ENCODE peak calls at places on chromosomes 13 and 19, in five cellular contexts. R, G, J, M and V are unnamed samples.
A peak's percentile ranks its signal among the peaks of the same experiment; 100 is the strongest.

GRCh38 chr13:106331116-106331515 is 204.3 kb downstream of the EFNB2 start:
- DNase-seq in M (no peak), R (no peak), G (no peak), J (no peak), V (no peak)

GRCh38 chr19:10122066-10122465 is 2.4 kb upstream of the EIF3G start:
- DNase-seq in G (no peak), R (no peak), M (peak; percentile 49), J (no peak), V (peak; percentile 73)

GRCh38 chr19:41700381-41701195 is 7.8 kb upstream of the CEACAM5 start:
- DNase-seq in J (no peak), R (peak; percentile 38), M (no peak), G (no peak), V (no peak)

GRCh38 chr13:76621726-76622125 is 264.5 kb downstream of the KCTD12 start:
- DNase-seq in M (no peak), J (no peak), G (no peak), R (no peak), V (peak; percentile 31)

GRCh38 chr13:23020246-23020843 is 160.4 kb upstream of the SGCG start:
- DNase-seq in M (peak; percentile 61), G (peak; percentile 61), R (peak; percentile 56), J (peak; percentile 72), V (peak; percentile 69)

GRCh38 chr13:86653009-86653408 is 853.8 kb upstream of the SLITRK6 start:
- DNase-seq in R (no peak), G (no peak), J (no peak), M (no peak), V (no peak)

GRCh38 chr13:113123226-113124150 is 889 bp downstream of the F10 start:
- DNase-seq in J (no peak), R (no peak), G (no peak), M (no peak), V (no peak)

GRCh38 chr13:110250258-110250891 is 56.6 kb downstream of the COL4A1 start:
- DNase-seq in J (peak; percentile 63), R (no peak), M (peak; percentile 77), G (no peak), V (peak; percentile 97)

GRCh38 chr19:49875801-49876421 is 1.2 kb downstream of the AKT1S1 start:
- DNase-seq in J (no peak), G (peak; percentile 68), M (peak; percentile 56), R (no peak), V (no peak)

GRCh38 chr19:38033658-38034150 is 126.7 kb downstream of the SIPA1L3 start:
- DNase-seq in M (peak; percentile 61), J (no peak), G (no peak), R (no peak), V (no peak)

GRCh38 chr13:61136515-61136914 is 279.1 kb downstream of the PCDH20 start:
- DNase-seq in G (no peak), R (no peak), J (no peak), M (no peak), V (no peak)

GRCh38 chr19:7550987-7551761 is 15.7 kb downstream of the PNPLA6 start:
- DNase-seq in R (peak; percentile 80), J (peak; percentile 54), G (peak; percentile 95), M (peak; percentile 59), V (peak; percentile 41)

GRCh38 chr13:51637852-51638496 is 53.7 kb downstream of the WDFY2 start:
- DNase-seq in M (no peak), J (no peak), R (no peak), G (no peak), V (no peak)

GRCh38 chr13:73809561-73809960 is 324.6 kb downstream of the KLF12 start:
- DNase-seq in R (no peak), M (peak; percentile 63), G (no peak), J (peak; percentile 71), V (peak; percentile 44)

GRCh38 chr13:29905845-29906244 is 55.4 kb upstream of the UBL3 start:
- DNase-seq in J (peak; percentile 76), M (peak; percentile 48), R (no peak), G (no peak), V (peak; percentile 68)

GRCh38 chr13:70960841-70961443 is 852.7 kb upstream of the KLHL1 start:
- DNase-seq in G (peak; percentile 48), J (peak; percentile 35), M (peak; percentile 52), R (no peak), V (peak; percentile 28)

GRCh38 chr13:31927219-31927653 is 104.3 kb upstream of the FRY start:
- DNase-seq in J (no peak), R (no peak), G (no peak), M (no peak), V (no peak)

GRCh38 chr13:98542568-98543379 is 34.1 kb downstream of the STK24 start:
- DNase-seq in R (no peak), M (no peak), G (no peak), J (no peak), V (no peak)

GRCh38 chr19:5466814-5467291 is 11.6 kb downstream of the ZNRF4 start:
- DNase-seq in R (no peak), J (peak; percentile 30), G (no peak), M (no peak), V (no peak)

GRCh38 chr19:2225415-2226050 is 10.6 kb downstream of the PLEKHJ1 start:
- DNase-seq in G (no peak), M (no peak), J (no peak), R (no peak), V (no peak)

GRCh38 chr13:76016799-76017198 is 380.7 kb downstream of the LMO7 start:
- DNase-seq in G (no peak), R (no peak), J (peak; percentile 59), M (peak; percentile 18), V (peak; percentile 53)

GRCh38 chr13:113730831-113731191 is 28.2 kb upstream of the TMEM255B start:
- DNase-seq in G (no peak), M (no peak), J (no peak), R (no peak), V (no peak)

GRCh38 chr19:23817519-23817918 is 58.8 kb upstream of the ZNF681 start:
- DNase-seq in G (peak; percentile 35), M (no peak), J (peak; percentile 25), R (peak; percentile 30), V (peak; percentile 17)

GRCh38 chr19:45641274-45642105 is 2.3 kb upstream of the EML2 start:
- DNase-seq in J (peak; percentile 96), G (peak; percentile 93), M (peak; percentile 57), R (peak; percentile 97), V (peak; percentile 68)
- H3K4me3 ChIP-seq in J (peak overlapping the region; percentile 26), G (peak overlapping the region; percentile 16), M (peak overlapping the region; percentile 30), R (peak overlapping the region; percentile 39), V (peak overlapping the region; percentile 28)

DNA sequence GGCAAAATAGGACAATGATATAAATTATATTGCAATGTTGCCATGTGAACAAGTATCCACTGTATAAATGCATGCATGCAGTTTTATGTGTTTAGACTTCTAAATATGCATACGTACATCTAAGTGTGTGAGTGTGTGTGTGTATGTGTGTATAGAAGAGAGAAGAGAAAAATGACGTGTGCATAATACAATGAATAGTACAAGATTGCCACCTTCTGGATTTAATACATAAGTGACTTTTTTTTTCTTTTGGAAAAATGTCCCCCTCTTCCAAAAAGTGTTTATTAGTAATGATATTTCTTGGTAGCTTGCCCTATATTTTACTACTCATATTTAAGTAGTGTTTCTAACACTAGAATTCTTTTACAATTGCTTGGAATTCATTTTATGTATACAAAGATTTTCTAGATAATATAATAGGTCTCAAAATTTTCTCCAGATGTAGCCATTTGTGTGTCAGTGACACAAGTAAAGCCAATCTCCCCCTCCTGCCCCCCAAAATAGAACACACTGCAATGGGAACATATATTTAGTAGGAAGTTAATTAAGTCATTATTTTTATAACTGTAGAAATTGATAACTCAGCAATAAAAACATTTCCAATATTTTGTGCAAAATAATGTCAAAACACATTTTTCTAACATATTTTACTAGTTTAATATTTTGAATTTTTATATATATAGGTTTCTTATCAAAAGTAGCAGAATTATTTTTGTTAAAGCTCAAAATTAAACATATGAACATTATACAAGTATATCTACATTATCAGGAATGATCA is 783.3 kb upstream of the ATXN8OS start:
- DNase-seq in J (peak; percentile 8), M (peak; percentile 35), G (peak; percentile 29), R (no peak), V (peak; percentile 1)
- TF ChIP-seq CTCF in J (no peak), M (no peak), G (no peak), R (peak; percentile 42), V (no peak)

GRCh38 chr19:11596156-11596555 is 1.1 kb upstream of the ZNF627 start:
- DNase-seq in R (no peak), M (no peak), J (no peak), G (no peak), V (no peak)

GRCh38 chr19:11594084-11594483 is 3.2 kb upstream of the ZNF627 start:
- DNase-seq in J (no peak), R (no peak), G (no peak), M (no peak), V (no peak)

GRCh38 chr19:11597202-11598102 is at the start of gene ZNF627:
- DNase-seq in J (peak; percentile 93), G (peak; percentile 99), M (peak; percentile 98), R (peak; percentile 98), V (peak; percentile 98)

GRCh38 chr19:11598746-11599145 is 1.5 kb downstream of the ZNF627 start:
- DNase-seq in J (no peak), M (no peak), G (no peak), R (no peak), V (no peak)

DNA sequence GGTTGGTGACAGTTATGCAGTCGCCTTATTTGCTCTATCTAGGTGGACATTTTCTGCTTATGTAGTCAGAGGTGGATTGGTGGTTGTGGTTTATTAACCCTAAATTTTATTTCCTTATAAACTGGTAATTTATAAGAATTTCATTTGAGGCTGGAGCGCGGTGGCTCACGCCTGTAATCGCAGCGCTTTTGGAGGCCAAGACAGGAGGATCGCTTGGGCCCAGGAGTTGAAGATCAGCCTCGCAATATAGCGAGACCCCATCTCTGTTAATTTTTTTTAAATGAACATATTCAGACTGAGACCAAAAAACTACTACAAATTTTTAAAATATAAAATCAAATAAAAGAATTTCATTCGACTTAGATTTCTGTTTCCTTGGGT is 810 bp downstream of the ZNF627 start:
- DNase-seq in R (no peak), M (no peak), J (peak; percentile 8), G (no peak), V (no peak)
- H3K4me3 ChIP-seq in R (peak overlapping the region; percentile 54), M (peak overlapping the region; percentile 98), J (peak overlapping the region; percentile 84), G (peak overlapping the region; percentile 84), V (peak overlapping the region; percentile 88)

GRCh38 chr19:34173145-34173956 is 1.0 kb downstream of the LSM14A start:
- DNase-seq in J (peak; percentile 65), R (peak; percentile 94), G (peak; percentile 51), M (no peak), V (peak; percentile 39)
- TF ChIP-seq CTCF in J (no peak), R (peak; percentile 22), G (no peak), M (no peak), V (no peak)